ENCODE peak calls at places on chromosomes 12 and 14, in five cellular contexts. Q, E, C, M and N are unnamed samples.

GRCh38 chr12:77120695-77121094 is 55.3 kb upstream of the E2F7 start:
- DNase-seq in Q (no peak), E (no peak), C (peak), M (peak), N (peak)

GRCh38 chr12:109518820-109519665 is 41.6 kb downstream of the UBE3B start:
- DNase-seq in Q (peak), E (peak), C (peak), M (peak), N (peak)

GRCh38 chr12:81610955-81611889 is 147.9 kb downstream of the PPFIA2 start:
- DNase-seq in Q (no peak), E (peak), C (peak), M (peak), N (peak)

GRCh38 chr12:112370868-112371510 is 11.2 kb downstream of the HECTD4 start:
- DNase-seq in Q (no peak), E (no peak), C (no peak), M (no peak), N (no peak)

GRCh38 chr12:49970030-49970429 is 2.7 kb upstream of the AQP6 start:
- DNase-seq in Q (no peak), E (no peak), C (no peak), M (no peak), N (no peak)

GRCh38 chr14:102140027-102140749 is 491 bp downstream of the WDR20 start:
- DNase-seq in Q (no peak), E (peak), C (no peak), M (no peak), N (peak)

GRCh38 chr12:110107369-110108281 is 16.5 kb upstream of the IFT81 start:
- DNase-seq in Q (no peak), E (no peak), C (peak), M (peak), N (peak)

GRCh38 chr12:47850153-47851084 is 30.7 kb upstream of the HDAC7 start:
- DNase-seq in Q (no peak), E (no peak), C (no peak), M (peak), N (no peak)

GRCh38 chr14:99350751-99351150 is 78.8 kb upstream of the BCL11B start:
- DNase-seq in Q (no peak), E (peak), C (no peak), M (no peak), N (no peak)

GRCh38 chr14:95993768-95994592 is 45.2 kb upstream of the C14orf132 start:
- DNase-seq in Q (peak), E (peak), C (peak), M (peak), N (peak)

GRCh38 chr14:104973215-104974145 is 4.7 kb downstream of the AHNAK2 start:
- DNase-seq in Q (peak), E (no peak), C (peak), M (peak), N (peak)

GRCh38 chr14:100875861-100876590 is 27.5 kb downstream of the RTL1 start:
- DNase-seq in Q (no peak), E (no peak), C (no peak), M (no peak), N (no peak)

GRCh38 chr14:49945448-49946319 is 52.8 kb downstream of the ARF6 start:
- DNase-seq in Q (no peak), E (no peak), C (no peak), M (no peak), N (no peak)

GRCh38 chr14:26286066-26286791 is 311.6 kb downstream of the NOVA1 start:
- DNase-seq in Q (no peak), E (no peak), C (no peak), M (peak), N (no peak)

GRCh38 chr14:20857630-20858261 is 33.4 kb upstream of the RNASE3 start:
- DNase-seq in Q (peak), E (peak), C (peak), M (peak), N (peak)

GRCh38 chr12:71469235-71469873 is 29.8 kb downstream of the LGR5 start:
- DNase-seq in Q (peak), E (no peak), C (peak), M (peak), N (peak)

GRCh38 chr14:73760598-73761586 is 46.7 kb upstream of the PNMA1 start:
- DNase-seq in Q (no peak), E (no peak), C (no peak), M (no peak), N (no peak)

GRCh38 chr12:109544955-109545531 is 28.3 kb downstream of the MMAB start:
- DNase-seq in Q (no peak), E (peak), C (peak), M (peak), N (peak)

GRCh38 chr12:109462868-109463692 is 14.0 kb downstream of the KCTD10 start:
- DNase-seq in Q (peak), E (peak), C (peak), M (peak), N (peak)

GRCh38 chr12:26741828-26742227 is 91.2 kb downstream of the ITPR2 start:
- DNase-seq in Q (no peak), E (no peak), C (no peak), M (no peak), N (no peak)

GRCh38 chr14:93543766-93544165 is 113.0 kb downstream of the UNC79 start:
- DNase-seq in Q (peak), E (peak), C (peak), M (peak), N (peak)

GRCh38 chr12:107903377-107904061 is 129.0 kb downstream of the ASCL4 start:
- DNase-seq in Q (no peak), E (peak), C (peak), M (no peak), N (peak)

GRCh38 chr12:75781532-75782046 is 250.0 kb downstream of the PHLDA1 start:
- DNase-seq in Q (peak), E (no peak), C (peak), M (peak), N (peak)

GRCh38 chr12:108332791-108333382 is 6.2 kb downstream of the CMKLR1 start:
- DNase-seq in Q (no peak), E (no peak), C (no peak), M (no peak), N (no peak)

GRCh38 chr12:9134981-9135628 is 19.4 kb upstream of the A2M start:
- DNase-seq in Q (peak), E (no peak), C (peak), M (peak), N (peak)

GRCh38 chr12:66164349-66164821 is 5.4 kb downstream of the TMBIM4 start:
- DNase-seq in Q (no peak), E (no peak), C (no peak), M (peak), N (no peak)

GRCh38 chr14:106802413-106803364 is 1276.3 kb downstream of the TMEM121 start:
- DNase-seq in Q (no peak), E (peak), C (no peak), M (no peak), N (no peak)

GRCh38 chr14:60532442-60532841 is 23.5 kb downstream of the SIX6 start:
- DNase-seq in Q (peak), E (no peak), C (peak), M (no peak), N (peak)

GRCh38 chr14:86971292-86971691 is 1021.7 kb downstream of the GALC start:
- DNase-seq in Q (no peak), E (no peak), C (no peak), M (no peak), N (no peak)

GRCh38 chr14:34554540-34555250 is 15.2 kb upstream of the EAPP start:
- DNase-seq in Q (no peak), E (peak), C (peak), M (peak), N (peak)

GRCh38 chr12:1661553-1662335 is 29.1 kb upstream of the ADIPOR2 start:
- DNase-seq in Q (peak), E (peak), C (peak), M (peak), N (peak)

GRCh38 chr12:49296836-49297694 is 2.1 kb downstream of the PRPH start:
- DNase-seq in Q (peak), E (peak), C (peak), M (no peak), N (peak)

GRCh38 chr12:25585662-25586061 is 32.6 kb upstream of the LMNTD1 start:
- DNase-seq in Q (no peak), E (no peak), C (no peak), M (no peak), N (no peak)

GRCh38 chr12:108157856-108158255 is 28.8 kb downstream of the WSCD2 start:
- DNase-seq in Q (no peak), E (no peak), C (no peak), M (no peak), N (no peak)

GRCh38 chr12:64389154-64389553 is 1.4 kb downstream of the C12orf56 start:
- DNase-seq in Q (no peak), E (no peak), C (no peak), M (no peak), N (no peak)

GRCh38 chr14:33938131-33938949 is 12.5 kb downstream of the EGLN3 start:
- DNase-seq in Q (peak), E (peak), C (peak), M (no peak), N (peak)

GRCh38 chr12:120978296-120979219 is at the start of gene HNF1A:
- DNase-seq in Q (no peak), E (no peak), C (no peak), M (no peak), N (no peak)
- H3K4me3 ChIP-seq in Q (no peak), E (no peak), C (no peak), M (no peak), N (no peak)

GRCh38 chr12:79370021-79370420 is 320.7 kb downstream of the PAWR start:
- DNase-seq in Q (no peak), E (no peak), C (no peak), M (no peak), N (no peak)

GRCh38 chr12:79371226-79371625 is 319.5 kb downstream of the PAWR start:
- DNase-seq in Q (no peak), E (no peak), C (no peak), M (peak), N (peak)

GRCh38 chr12:79375050-79375449 is 315.7 kb downstream of the PAWR start:
- DNase-seq in Q (no peak), E (no peak), C (no peak), M (no peak), N (peak)

GRCh38 chr12:79374543-79374942 is 316.2 kb downstream of the PAWR start:
- DNase-seq in Q (no peak), E (no peak), C (peak), M (no peak), N (no peak)

DNA sequence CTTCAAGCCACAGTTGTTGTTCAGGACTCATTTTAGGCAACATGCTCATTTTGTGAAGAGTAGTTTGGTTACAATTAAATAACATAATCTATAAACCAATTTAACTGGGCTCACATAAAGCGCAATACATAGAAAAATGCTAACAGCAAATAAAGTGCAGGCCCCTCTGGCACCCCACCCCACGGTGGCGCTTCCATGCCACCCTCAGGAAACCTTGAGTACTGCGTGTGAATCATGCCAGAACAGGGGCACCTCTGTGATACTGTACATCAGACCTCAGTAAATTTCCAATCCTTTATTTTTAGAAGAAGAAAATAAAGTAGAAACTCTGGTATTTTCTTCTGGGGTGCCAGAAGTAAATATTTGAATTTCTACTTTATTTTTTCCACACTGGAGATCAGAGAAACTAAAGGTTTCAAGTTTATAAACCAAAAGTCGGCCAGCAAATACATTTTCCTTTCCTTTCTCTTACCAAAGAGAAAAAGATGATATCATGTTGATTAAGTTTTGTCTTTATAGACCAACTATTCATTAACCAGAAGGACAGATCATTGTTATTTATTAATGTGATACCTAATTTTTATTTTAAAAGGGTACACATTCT is 316.8 kb downstream of the PAWR start:
- DNase-seq in Q (no peak), E (peak), C (peak), M (peak), N (peak)
- H2AFZ ChIP-seq in Q (peak), E (no peak), C (no peak), M (no peak), N (no peak)

GRCh38 chr12:56998981-56999380 is 7.4 kb downstream of the ZBTB39 start:
- DNase-seq in Q (no peak), E (no peak), C (no peak), M (no peak), N (no peak)
- H3K27ac ChIP-seq in Q (no peak), E (no peak), C (no peak), M (no peak), N (no peak)

DNA sequence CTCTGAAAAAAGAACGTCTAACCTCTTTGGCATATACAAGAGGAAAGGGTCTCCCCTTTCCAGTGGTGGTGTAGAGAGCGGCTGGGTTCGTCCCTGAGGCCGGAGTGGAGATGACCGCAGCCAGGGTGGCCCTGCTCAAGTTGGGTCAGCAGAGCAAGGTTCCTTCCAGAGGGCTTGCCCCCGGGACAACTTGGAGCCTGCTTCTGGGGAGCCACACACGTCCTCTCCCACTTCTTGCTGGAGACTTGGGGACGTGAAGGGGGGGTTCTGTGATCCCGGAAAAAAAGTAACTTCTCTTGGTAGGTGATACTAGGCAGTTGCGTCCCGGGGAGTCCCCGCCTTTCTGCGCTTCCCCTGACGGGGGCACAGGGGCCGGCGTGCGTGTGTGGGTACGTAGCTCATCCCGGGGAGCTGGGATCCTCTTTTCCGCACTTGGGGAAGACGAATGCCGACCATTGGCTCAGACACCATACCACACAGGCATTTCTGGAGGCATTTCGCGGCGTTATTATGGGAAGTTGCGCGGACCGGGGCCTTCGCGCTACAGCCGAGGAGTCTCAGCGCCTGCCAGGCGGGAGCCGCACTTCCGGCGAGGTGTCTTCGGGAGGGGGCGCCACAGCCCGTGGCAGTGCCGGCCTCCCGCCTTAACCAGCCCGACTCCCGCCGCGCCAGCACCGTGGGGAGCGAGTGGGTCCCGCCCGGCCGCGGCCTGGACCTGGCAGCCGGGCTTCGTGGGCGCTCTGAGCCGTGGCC is 14.8 kb upstream of the PAX9 start:
- DNase-seq in Q (no peak), E (no peak), C (no peak), M (no peak), N (peak)
- H3K4me3 ChIP-seq in Q (no peak), E (no peak), C (no peak), M (no peak), N (peak)

DNA sequence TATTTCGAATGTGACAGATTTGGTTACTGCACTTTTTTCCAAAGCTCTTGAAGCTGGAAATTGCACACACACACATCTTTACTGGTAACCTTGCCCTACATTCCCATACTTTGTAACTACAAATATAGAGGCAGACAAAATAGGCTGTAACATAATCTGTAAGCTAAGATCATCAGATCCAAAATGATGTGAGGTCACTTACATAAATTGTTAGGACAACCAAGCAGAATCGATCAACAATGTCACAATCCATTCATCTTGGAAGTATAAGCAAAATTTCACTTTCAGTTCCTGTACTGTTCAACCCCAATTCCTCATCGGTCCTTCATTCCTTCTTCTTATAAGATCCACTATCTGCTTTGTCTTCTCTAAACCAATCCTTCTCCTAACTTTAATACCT is 72.6 kb downstream of the EPS8 start:
- DNase-seq in Q (no peak), E (no peak), C (no peak), M (no peak), N (no peak)
- H2AFZ ChIP-seq in Q (no peak), E (no peak), C (no peak), M (no peak), N (no peak)

GRCh38 chr14:65320661-65321308 is 91.7 kb upstream of the FUT8 start:
- DNase-seq in Q (no peak), E (no peak), C (peak), M (no peak), N (no peak)
- H3K27ac ChIP-seq in Q (no peak), E (no peak), C (peak), M (no peak), N (no peak)

GRCh38 chr12:51369581-51369980 is 21.6 kb downstream of the GALNT6 start:
- DNase-seq in Q (no peak), E (no peak), C (no peak), M (no peak), N (no peak)
- H3K4me3 ChIP-seq in Q (no peak), E (no peak), C (no peak), M (no peak), N (no peak)

GRCh38 chr12:3975652-3976051 is 102.5 kb upstream of the PARP11 start:
- DNase-seq in Q (no peak), E (no peak), C (no peak), M (no peak), N (no peak)

GRCh38 chr12:3972576-3972975 is 99.4 kb upstream of the PARP11 start:
- DNase-seq in Q (no peak), E (no peak), C (no peak), M (no peak), N (no peak)

GRCh38 chr12:3976351-3976938 is 103.2 kb upstream of the PARP11 start:
- DNase-seq in Q (no peak), E (no peak), C (no peak), M (no peak), N (no peak)

GRCh38 chr12:3973939-3974644 is 100.9 kb upstream of the PARP11 start:
- DNase-seq in Q (no peak), E (no peak), C (no peak), M (no peak), N (no peak)

DNA sequence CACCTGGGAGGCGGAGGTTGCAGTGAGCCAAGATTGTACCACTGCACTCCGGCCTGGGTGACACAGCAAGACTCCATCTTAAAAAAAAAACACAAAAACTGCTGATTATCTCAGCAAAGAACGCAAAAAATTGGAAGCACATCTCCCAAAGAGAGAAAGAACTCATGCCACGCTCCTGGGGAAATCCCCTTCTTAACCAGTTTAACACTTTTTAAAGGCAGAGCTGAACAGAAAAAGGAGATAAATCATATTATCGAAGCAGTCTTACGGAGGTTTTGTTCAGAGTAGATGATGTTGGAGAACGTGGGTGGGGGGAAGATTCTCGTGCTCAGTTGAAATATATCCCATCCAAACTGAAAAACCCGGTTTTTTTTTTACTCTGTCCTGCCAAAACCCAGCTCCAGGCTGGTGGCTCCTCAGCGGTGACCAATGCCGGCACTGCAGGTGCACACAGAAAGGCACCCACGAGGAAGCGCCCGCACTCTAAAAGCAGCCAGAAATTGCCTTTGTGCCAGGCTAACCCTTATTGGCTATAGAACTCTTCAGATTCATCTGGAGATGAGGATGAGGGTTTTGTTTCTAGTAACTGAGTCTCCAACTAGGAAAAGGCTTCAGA is 100.2 kb upstream of the PARP11 start:
- DNase-seq in Q (no peak), E (no peak), C (no peak), M (no peak), N (no peak)
- H2AFZ ChIP-seq in Q (no peak), E (no peak), C (no peak), M (no peak), N (peak)